ENCODE peak calls at places on chromosomes 6 and 20, in six cellular contexts. M, F, V, I, J and U are unnamed samples.

GRCh38 chr6:106739387-106739786 is 110.0 kb downstream of the QRSL1 start:
- DNase-seq in M (no peak), F (peak), V (no peak), I (peak), J (no peak), U (no peak)

GRCh38 chr20:25313608-25314007 is 65.7 kb downstream of the PYGB start:
- DNase-seq in M (no peak), F (no peak), V (no peak), I (no peak), J (no peak), U (no peak)

GRCh38 chr6:90038951-90039653 is 144.8 kb downstream of the GJA10 start:
- DNase-seq in M (no peak), F (no peak), V (no peak), I (no peak), J (no peak), U (no peak)

GRCh38 chr6:169829786-169830185 is 78.4 kb downstream of the ERMARD start:
- DNase-seq in M (no peak), F (no peak), V (no peak), I (no peak), J (no peak), U (no peak)

GRCh38 chr20:25117961-25118360 is 36.0 kb upstream of the VSX1 start:
- DNase-seq in M (no peak), F (no peak), V (no peak), I (no peak), J (no peak), U (no peak)

GRCh38 chr6:77038801-77039200 is 424.5 kb downstream of the HTR1B start:
- DNase-seq in M (peak), F (no peak), V (no peak), I (peak), J (peak), U (peak)

GRCh38 chr6:158032354-158032733 is 50.7 kb downstream of the SYNJ2 start:
- DNase-seq in M (no peak), F (no peak), V (no peak), I (no peak), J (no peak), U (no peak)

GRCh38 chr6:112780498-112781096 is 433.5 kb downstream of the RFPL4B start:
- DNase-seq in M (peak), F (peak), V (no peak), I (peak), J (peak), U (peak)

GRCh38 chr20:47334022-47334551 is 22.4 kb downstream of the ZMYND8 start:
- DNase-seq in M (peak), F (peak), V (no peak), I (peak), J (peak), U (peak)

GRCh38 chr6:69422474-69422873 is 374.3 kb downstream of the LMBRD1 start:
- DNase-seq in M (no peak), F (no peak), V (no peak), I (no peak), J (no peak), U (no peak)

GRCh38 chr6:27177454-27178000 is 70.0 kb upstream of the PRSS16 start:
- DNase-seq in M (peak), F (peak), V (peak), I (peak), J (peak), U (peak)

GRCh38 chr6:53986165-53986720 is 125.0 kb upstream of the MLIP start:
- DNase-seq in M (peak), F (peak), V (no peak), I (peak), J (peak), U (peak)

GRCh38 chr6:14035448-14035847 is 82.1 kb upstream of the CD83 start:
- DNase-seq in M (peak), F (peak), V (no peak), I (peak), J (peak), U (peak)

GRCh38 chr6:131159578-131159977 is 24.3 kb downstream of the AKAP7 start:
- DNase-seq in M (peak), F (peak), V (no peak), I (peak), J (peak), U (peak)

GRCh38 chr20:56689852-56690485 is 60.9 kb downstream of the TFAP2C start:
- DNase-seq in M (peak), F (no peak), V (no peak), I (peak), J (peak), U (peak)

GRCh38 chr6:73389854-73390253 is 4.8 kb upstream of the DDX43 start:
- DNase-seq in M (no peak), F (no peak), V (no peak), I (no peak), J (no peak), U (no peak)

GRCh38 chr20:51410586-51411325 is 131.8 kb downstream of the NFATC2 start:
- DNase-seq in M (no peak), F (no peak), V (no peak), I (no peak), J (no peak), U (no peak)

GRCh38 chr6:16769131-16769985 is 8.1 kb upstream of the ATXN1 start:
- DNase-seq in M (peak), F (peak), V (peak), I (peak), J (peak), U (peak)

GRCh38 chr6:136823128-136823660 is 802 bp downstream of the PEX7 start:
- DNase-seq in M (no peak), F (no peak), V (no peak), I (no peak), J (no peak), U (peak)

GRCh38 chr6:20483902-20484497 is 50.3 kb upstream of the CDKAL1 start:
- DNase-seq in M (no peak), F (no peak), V (no peak), I (no peak), J (no peak), U (no peak)

GRCh38 chr20:11159728-11160127 is 485.9 kb upstream of the JAG1 start:
- DNase-seq in M (peak), F (no peak), V (no peak), I (no peak), J (peak), U (peak)

GRCh38 chr6:109892451-109893435 is 85.4 kb upstream of the GPR6 start:
- DNase-seq in M (no peak), F (peak), V (no peak), I (no peak), J (no peak), U (no peak)